ENCODE peak calls at places on chromosomes 12 and 14, in five cellular contexts. O is dorsolateral prefrontal cortex, W is GM23248, I is IMR-90, S is bronchial epithelial cell. A is an unnamed sample. For H3K27me3, the result is how much of the 10 kb centered on the place peaks cover.

GRCh38 chr12:3951380-3952135 is 78.4 kb upstream of the PARP11 start:
- DNase-seq in I (no peak), S (peak), O (no peak), W (no peak), A (no peak)

GRCh38 chr14:79724934-79725717 is 486.2 kb downstream of the DIO2 start:
- DNase-seq in S (no peak), I (no peak), O (no peak), W (peak), A (no peak)

GRCh38 chr12:108575199-108575912 is 13.0 kb downstream of the ISCU start:
- DNase-seq in O (no peak), W (no peak), S (no peak), I (no peak), A (no peak)

GRCh38 chr14:89915114-89915878 is 39.2 kb downstream of the EFCAB11 start:
- DNase-seq in S (peak), O (peak), I (peak), W (peak), A (peak)

GRCh38 chr12:117032593-117033381 is 66.4 kb downstream of the TESC start:
- DNase-seq in W (peak), O (no peak), S (no peak), I (peak), A (no peak)

GRCh38 chr12:6952121-6952859 is 1.1 kb downstream of the PTPN6 start:
- DNase-seq in W (no peak), S (no peak), O (no peak), I (no peak), A (no peak)

GRCh38 chr12:18595406-18595805 is 142.4 kb downstream of the PLCZ1 start:
- DNase-seq in W (no peak), O (no peak), I (no peak), S (peak), A (no peak)

GRCh38 chr14:102692334-102692733 is 84.9 kb upstream of the TRAF3 start:
- DNase-seq in W (peak), O (no peak), S (no peak), I (no peak), A (no peak)

GRCh38 chr12:14773685-14774073 is 29.6 kb downstream of the WBP11 start:
- DNase-seq in O (no peak), W (no peak), S (no peak), I (no peak), A (no peak)

GRCh38 chr14:101578489-101578888 is 17.2 kb downstream of the DIO3 start:
- DNase-seq in W (no peak), I (no peak), O (no peak), S (no peak), A (no peak)
- H3K27me3 ChIP-seq in W (under half), I (under half), O (under half), S (under half), A (under half)

DNA sequence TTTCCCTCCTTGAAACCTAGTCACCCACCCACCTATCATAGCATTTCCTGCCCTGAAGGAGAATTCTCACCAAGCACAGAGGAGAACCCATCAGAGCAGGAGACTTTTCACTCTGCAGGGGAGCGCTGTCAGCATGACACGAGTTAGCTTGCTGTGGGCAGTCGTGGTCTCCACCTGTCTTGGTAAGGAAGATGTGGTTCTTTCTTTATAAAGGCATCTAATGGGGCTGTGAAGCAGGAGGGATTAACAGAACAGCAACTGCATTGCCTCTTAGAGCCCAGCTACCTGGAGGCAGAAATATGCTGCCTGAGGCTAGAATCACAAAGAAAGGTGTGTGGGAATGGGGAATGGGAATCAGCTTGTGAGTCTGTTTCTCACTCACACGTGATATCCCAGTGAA is 317.2 kb downstream of the DAD1 start:
- DNase-seq in O (no peak), S (no peak), W (no peak), I (no peak), A (no peak)
- H3K27me3 ChIP-seq in O (under half), S (under half), W (under half), I (under half), A (under half)

GRCh38 chr12:57604454-57605307 is at the start of gene DTX3:
- DNase-seq in S (no peak), O (peak), W (peak), I (no peak), A (no peak)
- H3K27me3 ChIP-seq in S (under half), O (under half), W (under half), I (under half), A (under half)

GRCh38 chr12:51837286-51837685 is 11.2 kb downstream of the FIGNL2 start:
- DNase-seq in W (no peak), S (no peak), I (no peak), O (no peak), A (no peak)
- H3K27me3 ChIP-seq in W (half or more), S (under half), I (half or more), O (under half), A (under half)

DNA sequence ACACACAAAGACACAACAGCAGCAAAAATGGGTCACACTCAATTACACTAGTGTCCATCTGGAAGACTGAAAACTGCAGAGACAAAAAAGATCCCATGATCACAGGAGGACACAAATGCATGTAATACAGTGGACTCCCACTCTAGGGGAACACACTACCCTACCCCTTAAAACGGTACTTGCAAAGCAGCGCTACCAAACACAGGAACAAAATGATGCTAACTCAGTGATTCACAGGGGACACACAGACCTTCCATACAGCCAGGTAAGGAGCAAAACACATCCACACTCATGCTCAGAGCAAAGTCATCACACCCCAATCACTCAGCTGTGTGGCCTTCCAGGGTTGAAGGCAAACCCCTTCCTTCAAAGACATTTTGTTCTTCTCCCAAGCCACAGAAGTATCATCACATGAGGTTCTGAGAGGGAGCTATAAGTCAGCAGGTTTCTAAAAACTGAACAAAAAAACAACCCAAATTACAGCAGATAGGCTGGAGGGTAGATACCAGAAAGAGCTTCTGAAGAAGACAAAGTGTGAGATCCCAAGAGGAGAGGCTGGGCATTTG is 14.8 kb downstream of the SMUG1 start:
- DNase-seq in O (no peak), S (no peak), W (no peak), I (no peak), A (no peak)
- H3K27me3 ChIP-seq in O (under half), S (under half), W (under half), I (half or more), A (under half)

GRCh38 chr14:104130974-104131651 is 7.3 kb upstream of the KIF26A start:
- DNase-seq in O (peak), S (peak), W (peak), I (peak), A (no peak)

GRCh38 chr14:104131968-104132732 is 6.2 kb upstream of the KIF26A start:
- DNase-seq in W (no peak), I (no peak), S (no peak), O (no peak), A (no peak)

GRCh38 chr14:104133496-104133895 is 4.9 kb upstream of the KIF26A start:
- DNase-seq in I (no peak), S (no peak), W (no peak), O (no peak), A (no peak)

GRCh38 chr14:104134061-104134965 is 4.1 kb upstream of the KIF26A start:
- DNase-seq in I (no peak), S (no peak), W (no peak), O (no peak), A (no peak)

GRCh38 chr14:104132981-104133380 is 5.4 kb upstream of the KIF26A start:
- DNase-seq in I (no peak), O (no peak), S (no peak), W (no peak), A (no peak)
- H3K27me3 ChIP-seq in I (under half), O (under half), S (under half), W (under half), A (under half)

A was measured in BJ.